ENCODE peak calls at places on chromosome 17, in four cellular contexts. W, Z, F and E are unnamed samples.

GRCh38 chr17:78873519-78874340 is 29.3 kb downstream of the CEP295NL start:
- DNase-seq in W (no peak), Z (no peak), F (no peak), E (no peak)

GRCh38 chr17:34579979-34580684 is 750 bp downstream of the TMEM132E start:
- DNase-seq in W (no peak), Z (no peak), F (no peak), E (peak)

GRCh38 chr17:70137451-70138230 is 31.7 kb upstream of the KCNJ2 start:
- DNase-seq in W (peak), Z (no peak), F (no peak), E (peak)

GRCh38 chr17:43416998-43417891 is 18.5 kb downstream of the ARL4D start:
- DNase-seq in W (no peak), Z (no peak), F (no peak), E (no peak)

GRCh38 chr17:31095239-31096105 is 695 bp downstream of the NF1 start:
- DNase-seq in W (no peak), Z (peak), F (peak), E (peak)

GRCh38 chr17:3917391-3917931 is 1.2 kb upstream of the P2RX1 start:
- DNase-seq in W (no peak), Z (peak), F (no peak), E (no peak)

GRCh38 chr17:34151081-34151480 is 104.0 kb upstream of the CCL2 start:
- DNase-seq in W (no peak), Z (no peak), F (no peak), E (no peak)

GRCh38 chr17:36460265-36460937 is 26.1 kb upstream of the ZNHIT3 start:
- DNase-seq in W (no peak), Z (no peak), F (no peak), E (no peak)

GRCh38 chr17:16948587-16949376 is 23.1 kb downstream of the TNFRSF13B start:
- DNase-seq in W (no peak), Z (no peak), F (no peak), E (no peak)

GRCh38 chr17:78661092-78661770 is 84.0 kb upstream of the DNAH17 start:
- DNase-seq in W (no peak), Z (no peak), F (no peak), E (no peak)

GRCh38 chr17:38922538-38923291 is 2.7 kb upstream of the LASP1NB start:
- DNase-seq in W (no peak), Z (no peak), F (no peak), E (no peak)

GRCh38 chr17:7063518-7064094 is 16.4 kb downstream of the CLEC10A start:
- DNase-seq in W (no peak), Z (no peak), F (no peak), E (no peak)

GRCh38 chr17:75842963-75843576 is 1.1 kb downstream of the UNC13D start:
- DNase-seq in W (no peak), Z (no peak), F (no peak), E (no peak)

GRCh38 chr17:5329784-5330557 is 47.9 kb downstream of the RABEP1 start:
- DNase-seq in W (peak), Z (no peak), F (no peak), E (no peak)

GRCh38 chr17:63983326-63983725 is 10.6 kb upstream of the SCN4A start:
- DNase-seq in W (no peak), Z (no peak), F (no peak), E (no peak)

GRCh38 chr17:46000292-46000691 is 1.2 kb downstream of the STH start:
- DNase-seq in W (no peak), Z (no peak), F (no peak), E (no peak)

GRCh38 chr17:36937961-36938565 is 788 bp downstream of the LHX1 start:
- DNase-seq in W (no peak), Z (no peak), F (no peak), E (no peak)

GRCh38 chr17:74760404-74761105 is 12.1 kb downstream of the NHERF1 start:
- DNase-seq in W (no peak), Z (peak), F (no peak), E (no peak)

GRCh38 chr17:68290268-68290954 is 516 bp downstream of the SLC16A6 start:
- DNase-seq in W (no peak), Z (no peak), F (no peak), E (peak)

GRCh38 chr17:231191-231965 is 49.9 kb upstream of the DOC2B start:
- DNase-seq in W (no peak), Z (no peak), F (no peak), E (no peak)

GRCh38 chr17:65055708-65056638 is 567 bp downstream of the GNA13 start:
- DNase-seq in W (no peak), Z (peak), F (peak), E (peak)

GRCh38 chr17:33506889-33507650 is 214.0 kb upstream of the ASIC2 start:
- DNase-seq in W (no peak), Z (peak), F (no peak), E (no peak)

GRCh38 chr17:80752369-80752705 is 207.7 kb downstream of the RPTOR start:
- DNase-seq in W (no peak), Z (no peak), F (no peak), E (no peak)

GRCh38 chr17:61984826-61985225 is 57.0 kb upstream of the INTS2 start:
- DNase-seq in W (no peak), Z (no peak), F (no peak), E (no peak)

GRCh38 chr17:61981323-61981722 is 53.5 kb upstream of the INTS2 start:
- DNase-seq in W (no peak), Z (no peak), F (no peak), E (no peak)

GRCh38 chr17:61980535-61980934 is 52.8 kb upstream of the INTS2 start:
- DNase-seq in W (no peak), Z (no peak), F (no peak), E (no peak)
- TF ChIP-seq TARDBP in W (no peak), Z (no peak), F (no peak), E (no peak)

GRCh38 chr17:1490643-1491405 is 1.7 kb downstream of the MYO1C start:
- DNase-seq in W (no peak), Z (peak), F (peak), E (peak)
- TF ChIP-seq BHLHE40 in W (no peak), Z (peak), F (no peak), E (no peak)

GRCh38 chr17:32111141-32111771 is 31.0 kb upstream of the RHOT1 start:
- DNase-seq in W (no peak), Z (peak), F (peak), E (peak)
- TF ChIP-seq TARDBP in W (no peak), Z (no peak), F (no peak), E (no peak)

GRCh38 chr17:59746849-59747445 is 39.5 kb downstream of the VMP1 start:
- DNase-seq in W (no peak), Z (peak), F (peak), E (peak)
- TF ChIP-seq BHLHE40 in W (no peak), Z (no peak), F (no peak), E (no peak)

DNA sequence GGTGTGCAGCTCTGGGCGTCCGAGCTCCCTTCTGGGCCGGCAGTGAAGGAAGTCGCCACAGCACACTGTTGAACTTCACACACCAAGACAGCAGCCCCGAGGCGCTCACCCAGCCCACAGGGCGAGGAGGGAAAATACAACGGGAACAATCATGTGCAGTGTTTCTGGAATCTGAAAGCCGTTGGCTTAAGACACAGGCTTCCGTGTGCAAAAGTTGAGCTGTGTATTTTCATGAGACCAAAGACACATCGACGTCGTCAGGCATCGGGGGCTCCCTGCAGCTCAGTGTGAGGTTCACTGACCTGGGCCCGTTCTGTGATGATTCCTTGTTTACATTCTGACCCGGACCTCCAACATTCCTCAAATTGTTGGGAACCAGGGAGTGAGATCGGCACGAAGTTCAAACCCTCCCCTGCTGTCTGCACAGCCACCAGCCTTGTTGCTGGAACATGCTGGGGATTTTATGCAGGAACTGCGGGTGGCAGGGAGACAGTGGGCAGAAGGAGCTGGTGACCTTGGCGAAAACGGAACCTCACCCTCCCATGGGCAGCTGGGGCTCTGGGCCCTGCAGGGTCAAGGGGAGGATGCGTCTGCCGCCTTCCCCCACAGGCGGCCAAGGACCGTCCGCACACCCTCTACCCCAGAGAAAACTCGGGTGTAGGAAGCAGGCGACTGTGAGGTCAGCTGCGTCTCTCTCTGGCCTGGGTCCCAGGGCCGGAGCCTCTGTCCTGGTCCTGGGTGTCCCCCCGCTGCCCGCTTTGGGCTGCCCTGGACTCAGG is 72.2 kb downstream of the METRNL start:
- DNase-seq in W (no peak), Z (peak), F (peak), E (no peak)
- TF ChIP-seq TARDBP in W (no peak), Z (no peak), F (peak), E (no peak)

GRCh38 chr17:57943140-57943539 is 12.1 kb downstream of the CUEDC1 start:
- DNase-seq in W (no peak), Z (no peak), F (no peak), E (no peak)

GRCh38 chr17:57939797-57940196 is 15.4 kb downstream of the CUEDC1 start:
- DNase-seq in W (peak), Z (peak), F (no peak), E (no peak)

GRCh38 chr17:57940217-57940616 is 15.0 kb downstream of the CUEDC1 start:
- DNase-seq in W (no peak), Z (no peak), F (no peak), E (no peak)

GRCh38 chr17:57941384-57942370 is 13.5 kb downstream of the CUEDC1 start:
- DNase-seq in W (no peak), Z (no peak), F (no peak), E (no peak)

DNA sequence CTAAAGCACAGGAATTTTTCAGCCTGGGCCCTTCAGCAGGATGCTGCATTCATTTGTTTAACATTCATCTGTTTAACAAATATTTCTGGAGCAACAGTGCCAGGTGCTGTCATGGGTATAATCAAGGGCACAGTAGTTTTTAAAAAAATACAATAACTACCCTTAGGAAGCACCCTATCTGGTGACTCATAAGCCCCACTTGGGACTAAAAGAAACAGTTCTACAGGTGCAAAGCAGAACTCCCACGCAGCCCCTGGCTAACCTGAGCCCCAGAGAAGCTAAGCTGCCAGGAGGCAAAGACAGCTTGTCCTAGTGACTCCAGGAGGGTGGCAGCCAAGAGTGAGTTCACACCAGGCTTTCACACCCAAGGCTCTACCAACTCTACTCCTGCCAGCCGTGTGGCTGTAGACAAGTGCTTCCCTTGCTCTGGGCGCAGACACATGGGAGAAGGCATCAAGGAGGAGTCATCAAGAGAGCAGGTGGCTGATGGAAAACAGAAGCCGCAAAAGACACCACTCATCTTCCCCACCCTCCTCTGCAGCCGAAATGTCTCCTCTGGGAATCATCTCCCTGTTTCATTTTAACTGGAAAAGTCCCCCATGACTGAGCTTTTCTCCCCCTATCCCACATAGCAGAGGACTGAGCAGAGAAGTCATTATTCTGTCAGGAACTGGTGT is 14.4 kb downstream of the CUEDC1 start:
- DNase-seq in W (peak), Z (no peak), F (no peak), E (no peak)
- TF ChIP-seq BHLHE40 in W (no peak), Z (no peak), F (no peak), E (no peak)